ENCODE peak calls at places on chromosomes 3 and 15, in five cellular contexts. U, N, I, T and L are unnamed samples.

GRCh38 chr3:187773233-187773962 is 28.1 kb upstream of the BCL6 start:
- DNase-seq in U (no peak), N (no peak), I (no peak), T (no peak), L (no peak)

GRCh38 chr3:101066776-101067175 is 73.6 kb upstream of the ABI3BP start:
- DNase-seq in U (no peak), N (no peak), I (no peak), T (peak), L (no peak)

GRCh38 chr15:96771035-96771434 is 440.5 kb downstream of the NR2F2 start:
- DNase-seq in U (no peak), N (no peak), I (no peak), T (no peak), L (no peak)

GRCh38 chr3:186724911-186725310 is 7.8 kb downstream of the KNG1 start:
- DNase-seq in U (no peak), N (no peak), I (no peak), T (no peak), L (no peak)

GRCh38 chr3:137946341-137946973 is 63.5 kb upstream of the CLDN18 start:
- DNase-seq in U (peak), N (peak), I (peak), T (peak), L (peak)

GRCh38 chr3:62371735-62372591 is 1.4 kb downstream of the FEZF2 start:
- DNase-seq in U (no peak), N (peak), I (peak), T (no peak), L (no peak)

GRCh38 chr15:75452364-75452967 is 976 bp upstream of the SIN3A start:
- DNase-seq in U (peak), N (peak), I (no peak), T (peak), L (no peak)

GRCh38 chr3:195715583-195716266 is 5.1 kb upstream of the MUC20 start:
- DNase-seq in U (no peak), N (no peak), I (no peak), T (no peak), L (no peak)

GRCh38 chr3:156307704-156308103 is 187.3 kb downstream of the KCNAB1 start:
- DNase-seq in U (peak), N (no peak), I (no peak), T (peak), L (no peak)

GRCh38 chr3:13882876-13883275 is 3.0 kb upstream of the WNT7A start:
- DNase-seq in U (no peak), N (peak), I (peak), T (peak), L (no peak)

GRCh38 chr3:184952671-184953070 is 140.7 kb downstream of the VPS8 start:
- DNase-seq in U (no peak), N (no peak), I (no peak), T (no peak), L (no peak)

GRCh38 chr15:45121706-45122417 is 7.7 kb downstream of the DUOXA2 start:
- DNase-seq in U (peak), N (no peak), I (no peak), T (no peak), L (peak)

GRCh38 chr3:178291971-178292370 is 244.3 kb upstream of the KCNMB2 start:
- DNase-seq in U (no peak), N (no peak), I (no peak), T (no peak), L (no peak)

GRCh38 chr3:61409638-61410037 is 151.7 kb upstream of the PTPRG start:
- DNase-seq in U (no peak), N (no peak), I (no peak), T (no peak), L (no peak)

DNA sequence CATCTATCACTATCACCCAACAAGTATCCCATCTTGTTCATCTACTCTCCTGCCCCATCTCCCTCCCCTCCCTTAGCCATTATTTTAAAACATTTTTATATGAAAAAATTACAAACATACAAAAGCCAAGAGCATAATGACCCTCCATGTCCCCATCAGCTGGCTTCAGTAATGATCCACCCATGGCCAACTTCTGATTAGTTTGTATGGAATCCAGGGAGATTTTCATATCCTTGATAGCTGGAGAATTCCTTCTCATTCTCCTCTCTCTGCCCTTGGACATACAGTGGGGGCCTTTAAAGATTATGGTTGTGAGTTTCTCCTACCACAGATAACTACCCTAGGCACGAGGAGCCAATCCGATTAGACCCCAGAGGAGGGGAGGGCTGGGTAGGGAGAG is 40.2 kb downstream of the IRAK2 start:
- DNase-seq in U (no peak), N (no peak), I (no peak), T (no peak), L (no peak)
- H3K4me3 ChIP-seq in U (no peak), N (no peak), I (no peak), T (no peak), L (no peak)

GRCh38 chr3:147173280-147173679 is 233.1 kb downstream of the ZIC4 start:
- DNase-seq in U (no peak), N (no peak), I (no peak), T (no peak), L (no peak)
- TF ChIP-seq CTCF in U (no peak), N (no peak), I (no peak), T (no peak), L (no peak)

GRCh38 chr3:69199942-69200341 is 77.5 kb upstream of the LMOD3 start:
- DNase-seq in U (no peak), N (no peak), I (no peak), T (no peak), L (no peak)
- H3K4me3 ChIP-seq in U (no peak), N (peak), I (no peak), T (peak), L (no peak)

GRCh38 chr3:128060473-128061381 is 8.5 kb downstream of the SEC61A1 start:
- DNase-seq in U (peak), N (no peak), I (no peak), T (no peak), L (peak)
- TF ChIP-seq CTCF in U (peak), N (no peak), I (peak), T (no peak), L (peak)

DNA sequence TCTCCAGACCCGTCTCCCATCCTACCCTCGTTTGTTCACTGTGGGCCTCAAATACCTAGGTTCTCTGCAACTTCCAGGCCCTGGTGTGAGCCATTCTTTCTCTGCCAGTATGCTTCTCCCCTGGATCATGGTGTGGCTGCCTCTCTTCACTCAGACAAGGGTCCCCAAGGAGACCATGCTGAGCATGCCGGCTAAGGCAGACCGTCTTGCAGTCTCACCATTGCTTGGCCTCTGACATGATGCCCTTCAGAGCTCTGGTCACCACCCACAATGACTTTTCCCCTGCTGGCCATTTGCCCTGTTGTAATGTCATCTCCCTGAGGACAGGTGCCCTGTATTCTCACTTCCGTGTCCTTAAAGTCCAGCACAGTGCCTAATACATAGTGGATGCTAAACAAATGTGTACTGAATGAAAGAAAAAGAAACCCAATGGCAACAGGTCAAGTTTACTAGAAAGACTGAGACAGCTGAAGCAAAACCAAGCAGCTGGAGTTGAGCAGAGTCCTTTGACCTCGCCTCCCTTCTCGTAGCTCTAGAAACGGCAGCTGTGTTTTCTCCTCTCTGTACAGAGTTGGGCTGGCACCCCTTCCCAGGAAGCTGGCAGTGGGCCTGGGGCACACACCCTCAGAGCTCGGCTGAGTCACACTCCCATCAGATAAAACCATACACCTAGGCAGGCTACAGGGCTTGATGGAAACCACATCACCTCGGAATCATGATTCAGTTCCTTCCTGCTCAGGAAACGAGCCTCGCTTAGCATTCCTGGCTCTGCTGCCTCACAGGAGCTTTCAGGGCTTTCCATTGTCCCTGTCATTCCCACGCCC is 8.6 kb downstream of the TLR9 start:
- DNase-seq in U (peak), N (peak), I (peak), T (peak), L (no peak)
- H3K4me3 ChIP-seq in U (no peak), N (no peak), I (peak), T (no peak), L (no peak)